ENCODE peak calls at places on chromosome 13, in nine cellular contexts. R is GM23338; S is testis; U is fibroblast of mammary gland; F is CD8-positive, alpha-beta T cell; Z is right lobe of liver; G is adrenal gland; L is psoas muscle; N is cardiac fibroblast. H is an unnamed sample.

GRCh38 chr13:50584856-50585580 is 258.5 kb downstream of the DLEU7 start:
- DNase-seq in R (peak; percentile 35), S (no peak), U (no peak), F (no peak), Z (no peak), G (no peak), L (no peak), N (no peak), H (no peak)

GRCh38 chr13:94233401-94233800 is 246.1 kb downstream of the DCT start:
- DNase-seq in R (no peak), S (no peak), U (peak; percentile 98), F (no peak), Z (no peak), G (peak; percentile 64), L (peak; percentile 24), N (peak; percentile 98), H (peak; percentile 75)

GRCh38 chr13:91960947-91961346 is 562.5 kb downstream of the GPC5 start:
- DNase-seq in R (no peak), S (no peak), U (no peak), F (no peak), Z (no peak), G (no peak), L (no peak), N (no peak), H (no peak)

GRCh38 chr13:94020833-94021232 is 458.6 kb downstream of the DCT start:
- DNase-seq in R (no peak), S (no peak), U (peak; percentile 79), F (no peak), Z (no peak), G (no peak), L (no peak), N (peak; percentile 48), H (no peak)

GRCh38 chr13:79679334-79679733 is 198.4 kb downstream of the NDFIP2 start:
- DNase-seq in R (peak; percentile 93), S (peak; percentile 90), U (peak; percentile 83), F (peak; percentile 40), Z (peak; percentile 55), G (peak; percentile 88), L (peak; percentile 57), N (peak; percentile 90), H (peak; percentile 62)

GRCh38 chr13:110400786-110401533 is 93.9 kb downstream of the COL4A2 start:
- DNase-seq in R (no peak), S (no peak), U (peak; percentile 99), F (no peak), Z (no peak), G (no peak), L (no peak), N (peak; percentile 69), H (no peak)

GRCh38 chr13:110784748-110785147 is 71.2 kb downstream of the ING1 start:
- DNase-seq in R (no peak), S (no peak), U (peak; percentile 31), F (no peak), Z (no peak), G (no peak), L (no peak), N (no peak), H (no peak)

GRCh38 chr13:44229371-44230030 is 144.1 kb upstream of the SERP2 start:
- DNase-seq in R (no peak), S (no peak), U (no peak), F (no peak), Z (no peak), G (no peak), L (no peak), N (no peak), H (no peak)

GRCh38 chr13:95247857-95248256 is 53.4 kb downstream of the ABCC4 start:
- DNase-seq in R (no peak), S (no peak), U (no peak), F (no peak), Z (no peak), G (no peak), L (no peak), N (no peak), H (no peak)

GRCh38 chr13:33125821-33126570 is 109.8 kb downstream of the KL start:
- DNase-seq in R (peak; percentile 15), S (peak; percentile 82), U (peak; percentile 99), F (no peak), Z (peak; percentile 68), G (peak; percentile 92), L (peak; percentile 60), N (peak; percentile 96), H (peak; percentile 92)

GRCh38 chr13:69291292-69291906 is 816.2 kb upstream of the ATXN8OS start:
- DNase-seq in R (peak; percentile 19), S (no peak), U (no peak), F (no peak), Z (no peak), G (no peak), L (no peak), N (no peak), H (no peak)

DNA sequence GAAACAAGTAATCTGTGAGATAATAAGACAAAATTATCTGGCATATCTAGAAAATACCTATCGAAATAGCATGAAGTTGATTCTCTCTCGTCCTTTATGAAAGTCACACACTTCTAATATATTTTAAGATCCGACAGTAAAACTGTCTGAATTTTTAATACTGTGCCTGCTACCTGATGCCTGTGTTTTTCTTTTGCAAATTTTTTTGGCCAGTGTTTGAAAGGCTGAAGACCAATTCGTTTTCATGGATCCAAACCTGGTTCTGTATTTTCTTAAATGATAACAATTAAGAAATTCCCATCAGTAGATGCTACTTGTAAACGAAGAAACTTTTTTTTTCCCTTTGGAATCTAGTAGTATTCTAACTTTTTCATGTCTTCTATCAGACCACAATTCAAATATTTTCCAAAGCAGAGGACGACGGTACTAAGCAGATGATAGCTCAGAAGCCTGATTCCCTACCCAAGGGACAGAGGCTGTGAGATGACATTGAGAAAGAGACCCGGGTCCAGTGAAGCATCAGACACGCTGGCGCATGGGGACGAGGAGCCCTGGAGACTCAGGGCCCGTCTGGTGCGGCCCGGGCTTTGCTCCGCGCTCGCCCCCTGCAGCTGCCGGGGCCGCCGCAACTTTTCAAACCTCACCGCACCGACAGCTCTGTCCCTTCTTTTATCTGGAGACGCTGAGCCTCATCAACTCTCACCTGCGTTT is 49.5 kb upstream of the PABPC3 start:
- DNase-seq in R (peak; percentile 60), S (no peak), U (no peak), F (no peak), Z (no peak), G (no peak), L (no peak), N (no peak), H (no peak)
- H3K4me3 ChIP-seq in R (peak overlapping the region; percentile 85), S (peak overlapping the region; percentile 42), U (peak overlapping the region; percentile 21), F (no peak overlapping the region), Z (no peak overlapping the region), G (no peak overlapping the region), L (no peak overlapping the region), N (no peak overlapping the region), H (peak overlapping the region; percentile 45)

DNA sequence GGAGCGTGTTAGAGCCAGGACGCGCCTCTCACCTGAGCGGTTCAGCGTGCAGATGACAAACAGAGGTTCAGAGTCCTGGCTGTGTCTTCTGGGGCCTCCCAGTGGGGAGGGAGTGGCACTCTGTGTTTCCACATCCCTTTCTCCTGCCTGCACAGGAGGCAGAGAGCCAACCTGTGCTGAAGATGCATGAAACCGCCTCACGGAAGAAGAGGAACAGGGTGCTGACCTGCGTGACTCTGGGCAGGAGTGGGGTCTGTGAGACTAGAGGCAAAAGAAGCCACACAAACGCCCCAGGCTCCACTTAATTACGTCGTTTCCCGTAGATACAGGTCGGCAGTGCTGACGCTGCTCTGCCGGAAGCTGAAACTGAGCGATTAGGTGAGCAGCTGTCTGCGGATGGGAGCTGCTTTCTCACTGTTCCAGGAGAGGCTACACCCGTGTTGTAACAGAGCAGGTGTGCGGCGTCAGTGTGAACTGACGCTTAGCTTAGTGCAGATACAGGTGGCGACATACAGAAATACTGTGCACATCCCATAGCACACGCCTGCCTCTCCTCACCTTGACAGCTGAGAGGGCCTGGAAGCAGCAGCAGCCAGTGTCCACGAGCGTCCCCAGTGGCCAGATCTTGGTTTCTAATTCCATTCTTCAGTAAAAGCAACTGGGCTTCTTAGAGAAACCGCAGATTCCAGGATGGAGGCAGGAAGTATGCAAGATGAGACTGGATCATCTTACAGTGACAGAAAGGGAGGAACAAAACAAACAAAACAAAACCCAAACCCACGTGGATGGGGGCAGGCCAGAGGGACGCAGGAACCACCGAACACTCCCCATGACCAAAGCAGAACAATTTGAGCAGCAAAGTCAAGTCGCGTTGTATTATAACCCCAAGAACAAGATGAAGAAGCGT is 37.7 kb upstream of the MCF2L start:
- DNase-seq in R (peak; percentile 74), S (no peak), U (peak; percentile 72), F (no peak), Z (no peak), G (peak; percentile 23), L (no peak), N (peak; percentile 80), H (no peak)
- TF ChIP-seq CTCF in R (peak; percentile 66), S (no peak), U (peak; percentile 68), F (no peak), Z (peak; percentile 43), G (peak; percentile 22), L (peak; percentile 54), N (peak; percentile 85), H (peak; percentile 59)

GRCh38 chr13:41130356-41130755 is 2.2 kb downstream of the KBTBD6 start:
- DNase-seq in R (no peak), S (no peak), U (peak; percentile 63), F (no peak), Z (no peak), G (no peak), L (no peak), N (peak; percentile 33), H (no peak)
- H3K4me3 ChIP-seq in R (peak overlapping the region; percentile 43), S (no peak overlapping the region), U (peak overlapping the region; percentile 27), F (peak overlapping the region; percentile 7), Z (no peak overlapping the region), G (no peak overlapping the region), L (peak overlapping the region; percentile 85), N (no peak overlapping the region), H (no peak overlapping the region)

GRCh38 chr13:29453657-29454056 is 141.8 kb downstream of the SLC7A1 start:
- DNase-seq in R (no peak), S (no peak), U (peak; percentile 28), F (no peak), Z (no peak), G (no peak), L (no peak), N (no peak), H (no peak)

GRCh38 chr13:29452773-29453574 is 142.5 kb downstream of the SLC7A1 start:
- DNase-seq in R (no peak), S (no peak), U (peak; percentile 28), F (no peak), Z (no peak), G (no peak), L (no peak), N (no peak), H (no peak)

GRCh38 chr13:29457299-29457698 is 138.2 kb downstream of the SLC7A1 start:
- DNase-seq in R (no peak), S (no peak), U (peak; percentile 88), F (no peak), Z (no peak), G (no peak), L (no peak), N (peak; percentile 91), H (peak; percentile 83)

GRCh38 chr13:29456419-29456818 is 139.1 kb downstream of the SLC7A1 start:
- DNase-seq in R (no peak), S (no peak), U (no peak), F (no peak), Z (no peak), G (no peak), L (no peak), N (no peak), H (no peak)

DNA sequence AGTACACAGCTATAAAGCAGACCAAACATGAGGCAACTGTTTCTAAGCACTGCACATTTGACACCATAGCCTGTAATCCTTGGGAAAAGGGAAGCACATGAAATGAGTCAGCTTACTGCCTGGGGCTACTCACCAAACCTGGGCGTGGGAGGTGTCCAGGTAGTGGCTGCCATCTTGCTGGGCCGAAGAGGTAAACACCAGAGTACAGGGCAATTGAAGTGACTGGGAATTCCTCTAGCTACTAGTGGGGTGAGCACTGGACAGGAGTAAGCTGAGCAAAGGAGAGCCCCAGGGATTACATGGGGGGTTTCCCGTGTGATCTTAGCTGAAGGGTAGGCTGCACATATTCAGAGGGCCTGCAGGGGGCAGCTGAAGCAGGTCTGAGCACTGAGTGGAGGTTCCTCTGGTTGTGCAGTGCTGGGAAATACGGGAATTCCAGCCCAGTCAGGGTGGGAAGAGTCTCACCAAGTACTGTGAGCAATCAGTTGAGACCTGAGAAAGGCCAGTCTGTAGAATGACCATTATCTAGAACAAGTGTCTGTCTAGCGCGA is 140.5 kb downstream of the SLC7A1 start:
- DNase-seq in R (peak; percentile 63), S (no peak), U (peak; percentile 35), F (no peak), Z (no peak), G (no peak), L (no peak), N (peak; percentile 40), H (no peak)
- TF ChIP-seq CTCF in R (peak; percentile 64), S (no peak), U (peak; percentile 52), F (no peak), Z (peak; percentile 12), G (no peak), L (no peak), N (peak; percentile 55), H (peak; percentile 23)